ENCODE peak calls at places on chromosomes 16 and 17, in ten cellular contexts. Z, E, V, D, X, C, U, L, I and J are unnamed samples. For H3K4me1, the result is how much of the 10 kb centered on the place peaks cover.

GRCh38 chr16:21186326-21186691 is 25.1 kb downstream of the ZP2 start:
- DNase-seq in L (no peak), U (no peak), X (no peak), D (no peak), I (no peak), C (no peak), E (no peak), Z (no peak), V (no peak), J (no peak)

GRCh38 chr17:68580236-68580903 is 20.8 kb downstream of the FAM20A start:
- DNase-seq in I (no peak), L (no peak), X (peak), Z (peak), U (no peak), E (peak), V (no peak), D (no peak), C (peak), J (no peak)

GRCh38 chr17:48513097-48513496 is 17.7 kb downstream of the HOXB1 start:
- DNase-seq in D (no peak), V (peak), L (no peak), E (no peak), C (no peak), Z (no peak), U (no peak), X (no peak), I (no peak), J (no peak)

GRCh38 chr17:41691031-41691777 is 2.5 kb downstream of the EIF1 start:
- DNase-seq in Z (no peak), V (no peak), X (no peak), I (no peak), U (no peak), D (no peak), C (no peak), E (no peak), L (no peak), J (peak)

GRCh38 chr17:41785091-41785875 is 1.2 kb downstream of the JUP start:
- DNase-seq in I (peak), U (peak), X (peak), L (peak), C (no peak), Z (no peak), D (no peak), V (peak), E (no peak), J (no peak)

GRCh38 chr16:27539120-27539519 is 10.6 kb downstream of the GTF3C1 start:
- DNase-seq in U (no peak), L (no peak), D (no peak), E (no peak), I (no peak), X (no peak), C (no peak), V (no peak), Z (no peak), J (no peak)

GRCh38 chr17:50564916-50565315 is 4.4 kb downstream of the CACNA1G start:
- DNase-seq in U (no peak), C (peak), E (peak), V (no peak), L (no peak), I (peak), Z (peak), X (peak), D (no peak), J (no peak)

GRCh38 chr17:2058521-2059124 is 3.7 kb downstream of the HIC1 start:
- DNase-seq in C (peak), Z (peak), U (no peak), V (peak), I (peak), X (peak), L (no peak), E (peak), D (peak), J (peak)

GRCh38 chr17:69728816-69729215 is 314.3 kb downstream of the MAP2K6 start:
- DNase-seq in I (no peak), U (no peak), E (no peak), X (no peak), C (no peak), D (no peak), Z (no peak), L (no peak), V (no peak), J (no peak)

GRCh38 chr16:87993901-87994300 is 42.7 kb downstream of the BANP start:
- DNase-seq in C (no peak), Z (no peak), L (no peak), X (no peak), I (no peak), E (no peak), D (no peak), V (no peak), U (no peak), J (no peak)

GRCh38 chr16:1794221-1794871 is 841 bp upstream of the IGFALS start:
- DNase-seq in U (no peak), V (no peak), L (no peak), Z (no peak), C (no peak), X (no peak), D (peak), I (peak), E (no peak), J (no peak)

GRCh38 chr17:38352245-38353083 is 820 bp downstream of the SOCS7 start:
- DNase-seq in E (peak), L (peak), U (no peak), D (peak), V (peak), C (no peak), I (peak), Z (peak), X (peak), J (peak)

GRCh38 chr17:39123627-39124026 is 27.8 kb downstream of the PLXDC1 start:
- DNase-seq in E (no peak), C (no peak), Z (no peak), D (no peak), U (no peak), X (peak), I (no peak), L (no peak), V (no peak), J (no peak)

GRCh38 chr17:71966055-71966454 is 154.8 kb upstream of the SOX9 start:
- DNase-seq in D (no peak), C (no peak), E (no peak), L (no peak), U (no peak), Z (no peak), X (no peak), V (no peak), I (no peak), J (no peak)

GRCh38 chr17:50337956-50338355 is 8.0 kb upstream of the XYLT2 start:
- DNase-seq in X (no peak), L (no peak), U (no peak), V (no peak), I (no peak), D (no peak), E (no peak), C (no peak), Z (no peak), J (no peak)

GRCh38 chr17:71496552-71496951 is 624.3 kb upstream of the SOX9 start:
- DNase-seq in U (no peak), C (no peak), I (no peak), L (no peak), X (no peak), Z (no peak), D (no peak), E (no peak), V (no peak), J (no peak)

GRCh38 chr17:29867643-29868181 is 62.3 kb downstream of the SSH2 start:
- DNase-seq in E (no peak), V (no peak), U (no peak), Z (peak), X (no peak), I (no peak), L (no peak), C (no peak), D (no peak), J (no peak)

GRCh38 chr16:56145369-56145768 is 45.9 kb upstream of the GNAO1 start:
- DNase-seq in X (no peak), L (no peak), E (no peak), C (no peak), V (no peak), Z (no peak), D (no peak), U (no peak), I (no peak), J (no peak)

GRCh38 chr16:81106826-81107503 is 10.8 kb upstream of the GCSH start:
- DNase-seq in U (no peak), D (no peak), I (no peak), C (no peak), Z (no peak), V (no peak), L (no peak), E (no peak), X (no peak), J (no peak)

GRCh38 chr17:43042025-43042424 is 17.0 kb downstream of the RND2 start:
- DNase-seq in X (no peak), V (no peak), I (no peak), C (no peak), U (no peak), D (no peak), E (no peak), Z (no peak), L (no peak), J (no peak)

GRCh38 chr17:50214986-50215730 is 13.7 kb upstream of the COL1A1 start:
- DNase-seq in I (no peak), X (no peak), U (no peak), D (no peak), E (peak), V (no peak), C (no peak), Z (no peak), L (no peak), J (no peak)

GRCh38 chr16:77213542-77214108 is 14.4 kb downstream of the SYCE1L start:
- DNase-seq in D (no peak), Z (peak), X (no peak), L (no peak), I (peak), V (no peak), C (no peak), E (no peak), U (no peak), J (no peak)

GRCh38 chr16:75457485-75458021 is 6.9 kb downstream of the TMEM170A start:
- DNase-seq in I (no peak), E (no peak), X (no peak), V (no peak), L (no peak), C (no peak), U (no peak), D (no peak), Z (no peak), J (no peak)

GRCh38 chr16:14462811-14463210 is 167.2 kb downstream of the PARN start:
- DNase-seq in I (no peak), L (no peak), D (no peak), E (no peak), V (no peak), Z (no peak), X (no peak), C (no peak), U (no peak), J (no peak)

GRCh38 chr17:9890124-9890523 is 14.9 kb downstream of the RCVRN start:
- DNase-seq in V (no peak), C (no peak), X (no peak), U (peak), I (no peak), D (no peak), L (peak), Z (no peak), E (no peak), J (no peak)

GRCh38 chr16:80720759-80721470 is 83.5 kb downstream of the CDYL2 start:
- DNase-seq in U (no peak), Z (no peak), I (no peak), D (no peak), V (no peak), L (no peak), C (no peak), X (no peak), E (no peak), J (no peak)

GRCh38 chr16:54370653-54371052 is 84.1 kb upstream of the IRX3 start:
- DNase-seq in I (peak), V (no peak), L (no peak), U (no peak), D (no peak), X (peak), C (no peak), E (no peak), Z (no peak), J (no peak)

GRCh38 chr16:11392041-11392581 is 46.9 kb downstream of the RMI2 start:
- DNase-seq in V (no peak), Z (no peak), U (no peak), C (no peak), L (no peak), D (no peak), I (no peak), X (no peak), E (no peak), J (no peak)

GRCh38 chr17:1998426-1998784 is 26.7 kb downstream of the RTN4RL1 start:
- DNase-seq in X (no peak), V (peak), C (no peak), U (no peak), L (no peak), Z (no peak), D (no peak), E (no peak), I (no peak), J (no peak)

GRCh38 chr17:29723283-29724047 is 100.8 kb upstream of the CORO6 start:
- DNase-seq in X (no peak), V (peak), U (no peak), I (no peak), C (no peak), L (no peak), E (no peak), D (no peak), Z (no peak), J (peak)

GRCh38 chr17:60065136-60065535 is 13.6 kb downstream of the HEATR6 start:
- DNase-seq in X (no peak), Z (peak), D (no peak), I (no peak), U (no peak), C (no peak), L (no peak), E (no peak), V (no peak), J (no peak)

GRCh38 chr17:2262146-2262587 is 41.4 kb downstream of the SMG6 start:
- DNase-seq in C (no peak), I (no peak), Z (peak), L (no peak), X (no peak), U (no peak), V (no peak), D (no peak), E (no peak), J (no peak)

GRCh38 chr16:79563919-79564318 is 36.6 kb downstream of the MAF start:
- DNase-seq in D (no peak), Z (no peak), E (no peak), U (no peak), L (no peak), C (no peak), X (no peak), V (no peak), I (no peak), J (no peak)

GRCh38 chr16:27428035-27428785 is 26.2 kb downstream of the IL21R start:
- DNase-seq in L (no peak), E (no peak), U (no peak), C (no peak), D (no peak), X (no peak), V (no peak), I (peak), Z (no peak), J (no peak)

GRCh38 chr16:86457621-86458456 is 52.5 kb upstream of the FOXF1 start:
- DNase-seq in E (peak), C (peak), D (no peak), X (no peak), V (no peak), L (no peak), I (no peak), Z (peak), U (no peak), J (no peak)

GRCh38 chr16:3095869-3096268 is 3.2 kb downstream of the ZSCAN10 start:
- DNase-seq in U (no peak), E (no peak), X (peak), Z (no peak), C (no peak), V (no peak), I (peak), D (no peak), L (no peak), J (peak)

GRCh38 chr17:75689441-75689873 is 22.3 kb downstream of the SAP30BP start:
- DNase-seq in E (no peak), X (no peak), U (no peak), L (no peak), D (no peak), C (no peak), I (no peak), V (no peak), Z (no peak), J (peak)
- H3K4me1 ChIP-seq in E (under half), X (half or more), U (under half), L (under half), D (half or more), C (half or more), I (half or more), V (under half), Z (under half), J (under half)

DNA sequence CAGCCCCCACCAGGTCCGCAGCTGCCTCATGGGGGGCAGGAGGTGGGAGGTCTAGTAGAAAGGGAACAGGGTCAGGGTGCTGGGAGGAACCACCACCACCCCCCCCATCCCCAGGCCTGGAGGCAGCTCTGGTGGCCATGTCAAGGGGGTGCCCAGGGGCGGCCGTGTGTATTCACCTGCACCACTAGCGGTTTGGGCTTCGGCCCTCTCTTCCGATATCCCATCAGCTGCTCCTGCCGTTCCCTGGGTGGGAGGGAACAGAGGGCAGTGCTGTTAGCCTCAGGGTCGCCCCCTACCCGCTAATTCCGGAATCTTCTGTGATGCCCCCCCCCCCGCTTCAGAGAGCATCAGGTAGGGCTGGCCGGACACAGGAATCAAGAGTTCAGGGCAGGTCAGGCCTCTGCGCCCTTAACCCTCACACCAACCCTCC is 3.8 kb downstream of the CBX4 start:
- DNase-seq in E (no peak), I (no peak), X (no peak), D (no peak), U (no peak), C (no peak), V (no peak), L (peak), Z (no peak), J (no peak)
- H3K4me1 ChIP-seq in E (under half), I (half or more), X (under half), D (half or more), U (half or more), C (half or more), V (under half), L (under half), Z (under half), J (under half)

DNA sequence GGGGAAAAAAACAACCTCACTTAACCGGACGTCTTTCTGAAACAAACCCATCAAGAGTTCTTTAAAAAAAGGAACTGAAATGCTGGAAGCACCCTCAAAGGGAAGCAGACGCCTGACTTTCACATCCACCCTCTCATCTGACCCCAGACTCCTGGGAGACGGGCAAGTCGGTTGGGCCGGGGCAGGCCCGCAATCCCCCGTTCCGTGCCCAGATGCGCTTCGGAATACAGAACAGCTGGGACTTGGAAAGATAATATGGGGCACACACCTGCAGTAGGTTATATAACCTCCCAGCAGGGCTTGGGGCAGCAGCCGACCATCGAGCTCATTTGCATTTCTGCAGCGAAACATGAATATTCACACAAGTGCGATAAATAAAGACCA is 3.7 kb downstream of the ARHGAP27 start:
- DNase-seq in E (no peak), I (no peak), Z (no peak), V (no peak), C (no peak), X (peak), U (no peak), L (no peak), D (no peak), J (no peak)
- H3K4me1 ChIP-seq in E (under half), I (half or more), Z (under half), V (under half), C (under half), X (under half), U (under half), L (under half), D (half or more), J (under half)

DNA sequence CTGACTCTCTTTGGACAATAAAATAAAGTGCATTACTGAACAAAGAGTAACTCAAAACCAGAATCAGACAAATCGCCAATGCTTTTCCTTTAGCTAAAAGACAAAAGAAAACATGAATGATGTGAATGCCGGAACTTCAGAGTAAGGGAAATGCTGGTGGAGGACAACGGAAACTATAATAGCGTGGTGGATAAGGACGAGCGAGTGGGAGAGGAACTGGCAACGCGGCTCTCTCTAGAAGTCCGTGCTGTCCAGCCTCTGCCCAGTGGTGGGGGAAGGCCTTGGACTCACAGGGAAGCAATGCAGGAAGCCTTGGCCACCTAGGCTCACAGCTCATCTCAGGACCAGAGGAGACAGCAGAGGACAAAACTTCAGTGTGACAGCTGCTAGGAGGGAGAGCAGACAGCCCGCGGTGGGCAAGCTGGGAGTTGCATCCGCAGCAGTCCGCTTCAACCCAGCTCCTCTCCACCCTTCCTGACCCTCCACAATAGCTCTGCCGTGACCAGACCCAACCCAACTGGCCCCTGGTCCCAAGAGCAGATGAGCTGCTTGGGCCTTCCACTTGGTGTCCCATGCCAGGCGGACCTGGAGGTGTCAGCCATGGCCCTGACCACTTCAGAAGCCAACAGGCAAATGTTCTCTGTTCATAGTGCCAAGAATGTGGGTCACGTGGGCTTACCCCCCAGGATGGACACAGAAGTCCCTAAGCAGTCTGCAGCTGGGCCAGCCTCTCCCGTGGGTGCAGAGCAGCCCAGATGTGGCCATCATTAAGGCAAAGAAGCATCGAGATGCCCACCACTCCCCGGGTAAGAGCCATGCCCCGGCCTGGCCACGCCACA is 5.3 kb upstream of the FAAP100 start:
- DNase-seq in Z (no peak), I (no peak), L (no peak), U (no peak), D (no peak), C (no peak), E (no peak), V (peak), X (no peak), J (no peak)
- H3K4me1 ChIP-seq in Z (under half), I (half or more), L (under half), U (under half), D (under half), C (under half), E (under half), V (under half), X (under half), J (under half)

DNA sequence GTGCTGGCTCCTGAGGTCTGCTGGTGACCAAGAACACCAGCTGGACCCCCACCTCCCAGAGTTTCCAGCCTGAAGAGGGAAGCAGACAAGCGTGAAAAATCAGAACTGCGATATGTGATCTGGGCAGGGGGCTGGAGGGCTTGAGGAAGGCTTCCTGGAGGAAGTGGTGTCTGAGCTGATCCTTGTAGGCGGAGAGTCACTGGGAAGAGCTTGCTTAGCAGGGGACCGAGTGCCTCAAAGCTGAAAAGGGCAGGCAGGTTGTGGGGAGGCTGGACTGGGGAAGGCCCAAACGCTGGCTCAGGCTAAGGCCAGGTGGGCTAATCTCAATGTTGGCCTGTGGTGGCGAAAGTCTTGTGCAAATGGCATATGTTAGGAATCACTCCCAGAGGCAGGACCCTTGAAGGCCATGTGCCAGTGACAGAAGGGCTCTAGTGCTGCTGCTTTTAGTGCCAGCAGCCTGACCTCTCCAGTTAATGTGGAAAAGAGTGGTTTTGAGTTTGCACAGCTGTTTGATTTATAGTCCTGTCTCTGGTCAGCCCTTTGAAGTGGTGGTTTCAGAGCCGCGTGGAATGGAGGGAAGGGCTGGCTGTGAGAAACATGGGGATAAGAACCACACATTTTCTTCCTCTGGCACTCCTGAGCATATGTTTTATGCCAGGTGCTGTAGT is 85.3 kb upstream of the LGALS9 start:
- DNase-seq in E (no peak), U (no peak), V (no peak), Z (peak), I (no peak), L (peak), X (no peak), D (no peak), C (no peak), J (no peak)
- H3K4me1 ChIP-seq in E (under half), U (under half), V (under half), Z (under half), I (under half), L (half or more), X (under half), D (under half), C (under half), J (under half)